ENCODE peak calls at places on chromosome 9, in four cellular contexts. Z is OCI-LY7, A is DMS153, L is hippocampal formation. U is an unnamed sample.

GRCh38 chr9:122222741-122223140 is 6.0 kb downstream of the LHX6 start:
- DNase-seq in L (no peak), Z (no peak), A (no peak), U (no peak)

GRCh38 chr9:133536080-133536479 is 1.6 kb downstream of the ADAMTSL2 start:
- DNase-seq in L (no peak), Z (no peak), A (no peak), U (no peak)

GRCh38 chr9:137366891-137367381 is 56.0 kb downstream of the EXD3 start:
- DNase-seq in A (no peak), Z (no peak), L (no peak), U (no peak)

GRCh38 chr9:114824130-114824529 is 18.3 kb upstream of the TNFSF15 start:
- DNase-seq in A (no peak), L (no peak), Z (no peak), U (no peak)

GRCh38 chr9:85319946-85320345 is 421.8 kb downstream of the AGTPBP1 start:
- DNase-seq in A (no peak), L (no peak), Z (no peak), U (no peak)

GRCh38 chr9:94228616-94229015 is 30.5 kb upstream of the ZNF169 start:
- DNase-seq in Z (no peak), L (no peak), A (no peak), U (no peak)

GRCh38 chr9:34957492-34958410 is at the start of gene PHF24:
- DNase-seq in A (no peak), L (no peak), Z (no peak), U (no peak)

GRCh38 chr9:106893088-106893487 is 30.1 kb downstream of the ZNF462 start:
- DNase-seq in Z (no peak), A (no peak), L (no peak), U (no peak)

GRCh38 chr9:116951588-116952433 is 264.7 kb downstream of the TRIM32 start:
- DNase-seq in Z (no peak), L (no peak), A (no peak), U (no peak)

GRCh38 chr9:93164085-93164484 is 19.9 kb upstream of the WNK2 start:
- DNase-seq in Z (no peak), A (no peak), L (no peak), U (no peak)

GRCh38 chr9:89886281-89886700 is 281.5 kb downstream of the GADD45G start:
- DNase-seq in L (no peak), Z (no peak), A (no peak), U (no peak)

GRCh38 chr9:112355305-112355953 is 22.0 kb upstream of the PTBP3 start:
- DNase-seq in L (no peak), Z (no peak), A (no peak), U (no peak)

GRCh38 chr9:123450096-123450495 is 94.1 kb downstream of the CRB2 start:
- DNase-seq in L (no peak), Z (no peak), A (no peak), U (no peak)

GRCh38 chr9:123319541-123320339 is 36.3 kb upstream of the CRB2 start:
- DNase-seq in Z (no peak), A (no peak), L (no peak), U (no peak)

GRCh38 chr9:136202449-136203405 is 2.2 kb downstream of the LHX3 start:
- DNase-seq in A (no peak), L (no peak), Z (no peak), U (no peak)

GRCh38 chr9:99071313-99072039 is 33.4 kb upstream of the TGFBR1 start:
- DNase-seq in L (no peak), Z (no peak), A (no peak), U (no peak)

GRCh38 chr9:129838707-129839259 is 3.5 kb downstream of the USP20 start:
- DNase-seq in Z (no peak), A (no peak), L (no peak), U (no peak)

GRCh38 chr9:129225815-129226214 is 47.8 kb upstream of the IER5L start:
- DNase-seq in L (no peak), Z (no peak), A (no peak), U (peak)

GRCh38 chr9:131530546-131530929 is 525 bp downstream of the UCK1 start:
- DNase-seq in L (no peak), Z (peak), A (no peak), U (peak)

GRCh38 chr9:99039388-99040182 is 65.3 kb upstream of the TGFBR1 start:
- DNase-seq in Z (peak), L (no peak), A (no peak), U (no peak)

GRCh38 chr9:76027426-76027825 is 137.0 kb downstream of the PCSK5 start:
- DNase-seq in L (no peak), Z (no peak), A (no peak), U (no peak)

GRCh38 chr9:19615036-19615435 is 173.8 kb downstream of the SLC24A2 start:
- DNase-seq in A (no peak), Z (no peak), L (peak), U (no peak)

GRCh38 chr9:134381671-134382505 is 55.6 kb downstream of the RXRA start:
- DNase-seq in Z (peak), A (no peak), L (no peak), U (no peak)

GRCh38 chr9:108377382-108377781 is 478.4 kb downstream of the ACTL7B start:
- DNase-seq in L (no peak), Z (no peak), A (no peak), U (no peak)

GRCh38 chr9:86548220-86548619 is 194.0 kb upstream of the TUT7 start:
- DNase-seq in A (no peak), L (no peak), Z (no peak), U (no peak)

GRCh38 chr9:129884220-129885017 is 49.2 kb downstream of the USP20 start:
- DNase-seq in L (peak), Z (peak), A (peak), U (peak)

GRCh38 chr9:87678650-87679355 is 47.1 kb upstream of the CTSL start:
- DNase-seq in Z (peak), L (peak), A (peak), U (peak)

U was measured in retinal pigment epithelial cell.